ENCODE peak calls at places on chromosomes 16 and 17, in four cellular contexts. G, B, E and T are unnamed samples.

GRCh38 chr16:55830658-55831294 is 2.1 kb downstream of the CES1 start:
- DNase-seq in G (no peak), B (no peak), E (no peak), T (no peak)

GRCh38 chr17:27245230-27245696 is 48.7 kb upstream of the WSB1 start:
- DNase-seq in G (no peak), B (peak; percentile 12), E (peak; percentile 58), T (peak; percentile 82)

GRCh38 chr17:40484973-40485530 is 16.4 kb downstream of the TNS4 start:
- DNase-seq in G (no peak), B (no peak), E (no peak), T (no peak)

GRCh38 chr16:69707920-69708683 is 18.3 kb downstream of the NQO1 start:
- DNase-seq in G (no peak), B (no peak), E (no peak), T (no peak)

GRCh38 chr17:29147682-29148081 is 32.5 kb downstream of the MYO18A start:
- DNase-seq in G (no peak), B (no peak), E (no peak), T (no peak)

GRCh38 chr17:64216385-64217248 is 46.4 kb downstream of the TEX2 start:
- DNase-seq in G (no peak), B (no peak), E (no peak), T (no peak)

GRCh38 chr17:60720763-60721531 is 43.3 kb downstream of the BCAS3 start:
- DNase-seq in G (peak; percentile 3), B (peak; percentile 1), E (no peak), T (no peak)

GRCh38 chr17:34820166-34820920 is 140.9 kb downstream of the CCT6B start:
- DNase-seq in G (no peak), B (no peak), E (no peak), T (no peak)

GRCh38 chr16:30896203-30896889 is at the start of gene CTF1:
- DNase-seq in G (no peak), B (no peak), E (no peak), T (no peak)

GRCh38 chr17:43662432-43663141 is 865 bp upstream of the MEOX1 start:
- DNase-seq in G (no peak), B (no peak), E (no peak), T (no peak)

GRCh38 chr16:28096974-28097373 is 33.5 kb upstream of the GSG1L start:
- DNase-seq in G (no peak), B (no peak), E (no peak), T (no peak)

GRCh38 chr17:2251098-2251497 is 52.5 kb downstream of the SMG6 start:
- DNase-seq in G (no peak), B (no peak), E (no peak), T (no peak)

GRCh38 chr17:46795379-46795952 is 23.0 kb downstream of the WNT3 start:
- DNase-seq in G (no peak), B (no peak), E (no peak), T (no peak)

GRCh38 chr16:58614860-58615259 is 14.8 kb downstream of the CNOT1 start:
- DNase-seq in G (no peak), B (no peak), E (no peak), T (no peak)

GRCh38 chr17:81615401-81615930 is 21.4 kb downstream of the NPLOC4 start:
- DNase-seq in G (no peak), B (no peak), E (no peak), T (no peak)

GRCh38 chr17:75231071-75231470 is 25.6 kb downstream of the NUP85 start:
- DNase-seq in G (no peak), B (no peak), E (no peak), T (no peak)

GRCh38 chr16:16116841-16117240 is 106.5 kb downstream of the ABCC6 start:
- DNase-seq in G (no peak), B (no peak), E (no peak), T (no peak)

GRCh38 chr17:7019839-7020519 is 2.9 kb upstream of the BCL6B start:
- DNase-seq in G (no peak), B (no peak), E (no peak), T (no peak)

GRCh38 chr17:70274255-70274654 is 104.9 kb downstream of the KCNJ2 start:
- DNase-seq in G (no peak), B (no peak), E (no peak), T (no peak)

GRCh38 chr16:72372646-72373045 is 200.7 kb upstream of the PMFBP1 start:
- DNase-seq in G (no peak), B (no peak), E (no peak), T (no peak)

GRCh38 chr17:51076821-51077220 is 43.8 kb downstream of the SPAG9 start:
- DNase-seq in G (no peak), B (no peak), E (no peak), T (no peak)